ENCODE peak calls at places on chromosomes 5 and 9, in four cellular contexts. One of them, this sample, is unnamed.

GRCh38 chr5:137220523-137220927 is 278.6 kb downstream of the SPOCK1 start:
- DNase-seq in kidney epithelial cell: peak
- DNase-seq in gastrocnemius medialis: peak
- DNase-seq in coronary artery: peak
- DNase-seq in this sample: no peak

GRCh38 chr9:69996947-69997346 is 46.7 kb upstream of the MAMDC2 start:
- DNase-seq in coronary artery: no peak
- DNase-seq in gastrocnemius medialis: peak
- DNase-seq in kidney epithelial cell: no peak
- DNase-seq in this sample: no peak

GRCh38 chr5:133700251-133700650 is 87.9 kb upstream of the FSTL4 start:
- DNase-seq in kidney epithelial cell: no peak
- DNase-seq in coronary artery: peak
- DNase-seq in gastrocnemius medialis: no peak
- DNase-seq in this sample: no peak

GRCh38 chr5:142450419-142450818 is 125.6 kb upstream of the SPRY4 start:
- DNase-seq in gastrocnemius medialis: no peak
- DNase-seq in kidney epithelial cell: no peak
- DNase-seq in coronary artery: no peak
- DNase-seq in this sample: no peak

GRCh38 chr5:53322257-53322656 is 158.2 kb upstream of the FST start:
- DNase-seq in kidney epithelial cell: no peak
- DNase-seq in gastrocnemius medialis: no peak
- DNase-seq in coronary artery: no peak
- DNase-seq in this sample: no peak

GRCh38 chr9:130981002-130981760 is 27.8 kb upstream of the LAMC3 start:
- DNase-seq in kidney epithelial cell: no peak
- DNase-seq in gastrocnemius medialis: no peak
- DNase-seq in coronary artery: no peak
- DNase-seq in this sample: no peak

GRCh38 chr5:135737701-135738563 is 96.5 kb upstream of the SLC25A48 start:
- DNase-seq in gastrocnemius medialis: no peak
- DNase-seq in kidney epithelial cell: no peak
- DNase-seq in coronary artery: no peak
- DNase-seq in this sample: no peak

GRCh38 chr5:37533851-37534250 is 154.7 kb downstream of the WDR70 start:
- DNase-seq in coronary artery: no peak
- DNase-seq in kidney epithelial cell: no peak
- DNase-seq in gastrocnemius medialis: no peak
- DNase-seq in this sample: no peak

GRCh38 chr9:72041775-72042194 is 18.6 kb downstream of the C9orf57 start:
- DNase-seq in gastrocnemius medialis: peak
- DNase-seq in kidney epithelial cell: peak
- DNase-seq in coronary artery: no peak
- DNase-seq in this sample: no peak

GRCh38 chr9:94222870-94223269 is 36.2 kb upstream of the ZNF169 start:
- DNase-seq in kidney epithelial cell: no peak
- DNase-seq in coronary artery: no peak
- DNase-seq in gastrocnemius medialis: no peak
- DNase-seq in this sample: no peak

GRCh38 chr5:134561871-134562296 is 36.4 kb downstream of the JADE2 start:
- DNase-seq in coronary artery: no peak
- DNase-seq in kidney epithelial cell: no peak
- DNase-seq in gastrocnemius medialis: no peak
- DNase-seq in this sample: no peak

GRCh38 chr9:20353529-20353928 is 268.8 kb downstream of the MLLT3 start:
- DNase-seq in kidney epithelial cell: no peak
- DNase-seq in gastrocnemius medialis: no peak
- DNase-seq in coronary artery: no peak
- DNase-seq in this sample: no peak

GRCh38 chr9:20351715-20352114 is 270.6 kb downstream of the MLLT3 start:
- DNase-seq in kidney epithelial cell: peak
- DNase-seq in gastrocnemius medialis: no peak
- DNase-seq in coronary artery: no peak
- DNase-seq in this sample: no peak

GRCh38 chr9:20355022-20355421 is 267.3 kb downstream of the MLLT3 start:
- DNase-seq in coronary artery: no peak
- DNase-seq in kidney epithelial cell: no peak
- DNase-seq in gastrocnemius medialis: no peak
- DNase-seq in this sample: no peak

GRCh38 chr9:20352531-20352930 is 269.8 kb downstream of the MLLT3 start:
- DNase-seq in coronary artery: no peak
- DNase-seq in gastrocnemius medialis: no peak
- DNase-seq in kidney epithelial cell: no peak
- DNase-seq in this sample: no peak

GRCh38 chr9:20353931-20354652 is 268.2 kb downstream of the MLLT3 start:
- DNase-seq in gastrocnemius medialis: no peak
- DNase-seq in kidney epithelial cell: no peak
- DNase-seq in coronary artery: no peak
- DNase-seq in this sample: no peak
- H3K4me3 ChIP-seq in gastrocnemius medialis: no peak
- H3K4me3 ChIP-seq in kidney epithelial cell: no peak
- H3K4me3 ChIP-seq in coronary artery: no peak
- H3K4me3 ChIP-seq in this sample: no peak

GRCh38 chr9:35662437-35662836 is 2.6 kb downstream of the ARHGEF39 start:
- DNase-seq in coronary artery: no peak
- DNase-seq in kidney epithelial cell: no peak
- DNase-seq in gastrocnemius medialis: no peak
- DNase-seq in this sample: no peak
- H3K4me3 ChIP-seq in coronary artery: no peak
- H3K4me3 ChIP-seq in kidney epithelial cell: no peak
- H3K4me3 ChIP-seq in gastrocnemius medialis: no peak
- H3K4me3 ChIP-seq in this sample: no peak

GRCh38 chr9:18014556-18014955 is 435.7 kb downstream of the SH3GL2 start:
- DNase-seq in kidney epithelial cell: no peak
- DNase-seq in coronary artery: no peak
- DNase-seq in gastrocnemius medialis: no peak
- DNase-seq in this sample: no peak

GRCh38 chr9:18018661-18019060 is 439.8 kb downstream of the SH3GL2 start:
- DNase-seq in kidney epithelial cell: no peak
- DNase-seq in gastrocnemius medialis: no peak
- DNase-seq in coronary artery: no peak
- DNase-seq in this sample: no peak

GRCh38 chr9:18020254-18020745 is 441.4 kb downstream of the SH3GL2 start:
- DNase-seq in gastrocnemius medialis: no peak
- DNase-seq in kidney epithelial cell: no peak
- DNase-seq in coronary artery: no peak
- DNase-seq in this sample: no peak

GRCh38 chr9:18018241-18018640 is 439.4 kb downstream of the SH3GL2 start:
- DNase-seq in kidney epithelial cell: no peak
- DNase-seq in gastrocnemius medialis: no peak
- DNase-seq in coronary artery: no peak
- DNase-seq in this sample: no peak

DNA sequence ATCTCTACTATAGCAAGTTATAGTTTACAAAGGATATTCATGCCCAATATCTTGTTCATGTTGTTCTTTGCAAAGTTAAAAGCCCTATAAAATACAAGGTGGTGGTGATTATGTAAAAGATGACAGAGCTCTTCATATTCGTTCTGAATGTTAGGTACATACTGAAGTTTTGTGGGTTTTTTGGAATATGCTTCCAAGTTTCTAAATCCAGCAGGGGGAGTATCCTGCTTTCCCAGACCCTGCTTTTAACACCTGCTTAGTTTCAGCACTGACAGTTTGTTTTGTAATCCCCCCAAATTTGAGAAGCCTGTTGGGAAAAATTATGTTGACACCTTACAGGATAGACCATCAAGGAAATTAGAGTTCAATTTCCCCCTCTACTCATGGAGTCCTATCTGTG is 438.3 kb downstream of the SH3GL2 start:
- DNase-seq in kidney epithelial cell: no peak
- DNase-seq in gastrocnemius medialis: no peak
- DNase-seq in coronary artery: no peak
- DNase-seq in this sample: no peak
- H3K4me3 ChIP-seq in kidney epithelial cell: no peak
- H3K4me3 ChIP-seq in gastrocnemius medialis: no peak
- H3K4me3 ChIP-seq in coronary artery: no peak
- H3K4me3 ChIP-seq in this sample: no peak

GRCh38 chr5:109532773-109533364 is 123.1 kb upstream of the PJA2 start:
- DNase-seq in gastrocnemius medialis: no peak
- DNase-seq in coronary artery: no peak
- DNase-seq in kidney epithelial cell: no peak
- DNase-seq in this sample: no peak

GRCh38 chr5:109529987-109530386 is 120.2 kb upstream of the PJA2 start:
- DNase-seq in coronary artery: no peak
- DNase-seq in gastrocnemius medialis: no peak
- DNase-seq in kidney epithelial cell: no peak
- DNase-seq in this sample: no peak

GRCh38 chr5:109529520-109529919 is 119.7 kb upstream of the PJA2 start:
- DNase-seq in gastrocnemius medialis: peak
- DNase-seq in coronary artery: no peak
- DNase-seq in kidney epithelial cell: no peak
- DNase-seq in this sample: peak

GRCh38 chr5:109531262-109531661 is 121.5 kb upstream of the PJA2 start:
- DNase-seq in coronary artery: no peak
- DNase-seq in kidney epithelial cell: no peak
- DNase-seq in gastrocnemius medialis: no peak
- DNase-seq in this sample: no peak

GRCh38 chr5:109533847-109534272 is 124.1 kb upstream of the PJA2 start:
- DNase-seq in kidney epithelial cell: no peak
- DNase-seq in gastrocnemius medialis: no peak
- DNase-seq in coronary artery: no peak
- DNase-seq in this sample: no peak
- H3K4me3 ChIP-seq in kidney epithelial cell: no peak
- H3K4me3 ChIP-seq in gastrocnemius medialis: no peak
- H3K4me3 ChIP-seq in coronary artery: no peak
- H3K4me3 ChIP-seq in this sample: peak

GRCh38 chr5:14155730-14156129 is 12.6 kb downstream of the TRIO start:
- DNase-seq in gastrocnemius medialis: no peak
- DNase-seq in kidney epithelial cell: no peak
- DNase-seq in coronary artery: no peak
- DNase-seq in this sample: no peak

GRCh38 chr5:14158890-14159666 is 15.9 kb downstream of the TRIO start:
- DNase-seq in gastrocnemius medialis: no peak
- DNase-seq in kidney epithelial cell: no peak
- DNase-seq in coronary artery: no peak
- DNase-seq in this sample: no peak

GRCh38 chr5:14155075-14155474 is 11.9 kb downstream of the TRIO start:
- DNase-seq in kidney epithelial cell: no peak
- DNase-seq in coronary artery: no peak
- DNase-seq in gastrocnemius medialis: no peak
- DNase-seq in this sample: no peak

GRCh38 chr5:14157494-14157782 is 14.3 kb downstream of the TRIO start:
- DNase-seq in coronary artery: no peak
- DNase-seq in kidney epithelial cell: no peak
- DNase-seq in gastrocnemius medialis: no peak
- DNase-seq in this sample: no peak

GRCh38 chr5:14156611-14157493 is 13.7 kb downstream of the TRIO start:
- DNase-seq in coronary artery: no peak
- DNase-seq in kidney epithelial cell: peak
- DNase-seq in gastrocnemius medialis: no peak
- DNase-seq in this sample: no peak
- H3K4me3 ChIP-seq in coronary artery: peak
- H3K4me3 ChIP-seq in kidney epithelial cell: peak
- H3K4me3 ChIP-seq in gastrocnemius medialis: no peak
- H3K4me3 ChIP-seq in this sample: peak

GRCh38 chr9:120867676-120868338 is 9.2 kb downstream of the PHF19 start:
- DNase-seq in kidney epithelial cell: no peak
- DNase-seq in coronary artery: no peak
- DNase-seq in gastrocnemius medialis: no peak
- DNase-seq in this sample: no peak
- H3K4me3 ChIP-seq in kidney epithelial cell: no peak
- H3K4me3 ChIP-seq in coronary artery: peak
- H3K4me3 ChIP-seq in gastrocnemius medialis: peak
- H3K4me3 ChIP-seq in this sample: peak

This sample was measured in thoracic aorta.